ENCODE peak calls at places on chromosome 2, in five cellular contexts. N is GM13976, C is ELF-1, O is cerebellar cortex, W is NCI-H2081. M is an unnamed sample.
A peak's percentile ranks its signal among the peaks of the same experiment; 100 is the strongest.

GRCh38 chr2:15325296-15325695 is 235.8 kb downstream of the NBAS start:
- DNase-seq in O (no peak), W (no peak), N (no peak), C (no peak), M (no peak)

GRCh38 chr2:66839551-66840320 is 404.8 kb downstream of the MEIS1 start:
- DNase-seq in N (no peak), W (no peak), O (no peak), C (no peak), M (no peak)

GRCh38 chr2:228136027-228136426 is 45.5 kb downstream of the SPHKAP start:
- DNase-seq in W (no peak), O (no peak), N (no peak), C (no peak), M (no peak)

GRCh38 chr2:130830538-130830937 is 6.2 kb upstream of the ARHGEF4 start:
- DNase-seq in N (no peak), W (no peak), O (no peak), C (no peak), M (no peak)

GRCh38 chr2:128734521-128735295 is 416.0 kb upstream of the HS6ST1 start:
- DNase-seq in N (peak; percentile 46), O (no peak), C (no peak), W (no peak), M (no peak)

GRCh38 chr2:2719015-2719414 is 387.9 kb upstream of the MYT1L start:
- DNase-seq in C (no peak), N (no peak), W (no peak), O (no peak), M (no peak)

GRCh38 chr2:99066075-99066557 is 75.4 kb upstream of the C2orf15 start:
- DNase-seq in C (no peak), N (peak; percentile 43), W (peak; percentile 74), O (peak; percentile 71), M (no peak)

GRCh38 chr2:168752361-168752760 is 50.1 kb upstream of the NOSTRIN start:
- DNase-seq in C (no peak), O (no peak), N (no peak), W (no peak), M (no peak)